ENCODE peak calls at places on chromosomes 3 and 15, in six cellular contexts. S, T, X, E, K and J are unnamed samples.

GRCh38 chr3:144104146-144104545 is 132.5 kb downstream of the DIPK2A start:
- DNase-seq in S (no peak), T (no peak), X (no peak), E (no peak), K (no peak), J (no peak)

GRCh38 chr15:64247906-64248541 is 85.2 kb upstream of the PPIB start:
- DNase-seq in S (no peak), T (no peak), X (peak; percentile 75), E (no peak), K (peak; percentile 98), J (peak; percentile 36)

GRCh38 chr15:84659904-84660781 is 2.1 kb upstream of the NMB start:
- DNase-seq in S (no peak), T (no peak), X (no peak), E (no peak), K (no peak), J (no peak)

GRCh38 chr15:76209523-76209922 is 101.7 kb downstream of the ETFA start:
- DNase-seq in S (no peak), T (no peak), X (no peak), E (no peak), K (no peak), J (no peak)

GRCh38 chr15:58770519-58770856 is 614 bp upstream of the MINDY2 start:
- DNase-seq in S (no peak), T (no peak), X (peak; percentile 41), E (no peak), K (peak; percentile 70), J (no peak)

GRCh38 chr3:127037021-127037400 is 54.1 kb downstream of the PLXNA1 start:
- DNase-seq in S (no peak), T (peak; percentile 26), X (no peak), E (no peak), K (no peak), J (no peak)

GRCh38 chr15:45402955-45403892 is 24.9 kb upstream of the GATM start:
- DNase-seq in S (peak; percentile 27), T (no peak), X (peak; percentile 11), E (peak; percentile 34), K (peak; percentile 56), J (peak; percentile 54)

GRCh38 chr15:100651253-100651652 is 48.9 kb downstream of the ASB7 start:
- DNase-seq in S (no peak), T (no peak), X (no peak), E (no peak), K (no peak), J (no peak)

GRCh38 chr15:74384566-74385441 is 17.4 kb upstream of the CYP11A1 start:
- DNase-seq in S (peak; percentile 67), T (no peak), X (no peak), E (no peak), K (peak; percentile 62), J (peak; percentile 72)

GRCh38 chr3:175287361-175287963 is 428.3 kb downstream of the NAALADL2 start:
- DNase-seq in S (no peak), T (no peak), X (no peak), E (no peak), K (no peak), J (no peak)

GRCh38 chr15:48722764-48723661 is 77.5 kb upstream of the FBN1 start:
- DNase-seq in S (no peak), T (no peak), X (peak; percentile 38), E (no peak), K (peak; percentile 81), J (no peak)

GRCh38 chr3:146161725-146162047 is 702 bp upstream of the PLOD2 start:
- DNase-seq in S (no peak), T (no peak), X (no peak), E (no peak), K (peak; percentile 72), J (no peak)

GRCh38 chr3:32310336-32310735 is 71.9 kb downstream of the CMTM8 start:
- DNase-seq in S (no peak), T (no peak), X (no peak), E (no peak), K (peak; percentile 48), J (no peak)

GRCh38 chr15:80251505-80252280 is at the start of gene CTXND1:
- DNase-seq in S (no peak), T (no peak), X (no peak), E (peak; percentile 48), K (no peak), J (no peak)

GRCh38 chr15:53197426-53197839 is 407.3 kb upstream of the ONECUT1 start:
- DNase-seq in S (no peak), T (peak; percentile 59), X (peak; percentile 49), E (peak; percentile 84), K (peak; percentile 67), J (no peak)

GRCh38 chr15:41804920-41805666 is 22.8 kb upstream of the JMJD7 start:
- DNase-seq in S (no peak), T (no peak), X (no peak), E (no peak), K (peak; percentile 60), J (no peak)

GRCh38 chr3:160128086-160128485 is 97.1 kb upstream of the C3orf80 start:
- DNase-seq in S (no peak), T (no peak), X (no peak), E (no peak), K (no peak), J (no peak)

GRCh38 chr3:161153480-161153879 is 48.3 kb upstream of the B3GALNT1 start:
- DNase-seq in S (no peak), T (no peak), X (no peak), E (no peak), K (no peak), J (no peak)

GRCh38 chr15:39426552-39427532 is 154.0 kb upstream of the THBS1 start:
- DNase-seq in S (no peak), T (no peak), X (no peak), E (no peak), K (no peak), J (peak; percentile 92)

GRCh38 chr3:183817111-183817510 is 8.3 kb downstream of the MAP6D1 start:
- DNase-seq in S (no peak), T (no peak), X (no peak), E (no peak), K (no peak), J (no peak)

GRCh38 chr15:99925661-99926461 is 192.6 kb upstream of the LYSMD4 start:
- DNase-seq in S (peak; percentile 39), T (no peak), X (peak; percentile 21), E (peak; percentile 61), K (peak; percentile 10), J (no peak)